ENCODE peak calls at places on chromosomes 1 and 21, in six cellular contexts. O is NCI-H2081, N is type B pancreatic cell, W is AG09319, X is HEK293T, T is left lobe of liver. J is an unnamed sample.

GRCh38 chr1:224499204-224499603 is 64.6 kb upstream of the WDR26 start:
- DNase-seq in T (no peak), O (no peak), X (no peak), N (no peak), W (no peak), J (no peak)

GRCh38 chr1:233019921-233020320 is 69.5 kb downstream of the NTPCR start:
- DNase-seq in T (no peak), O (no peak), X (no peak), N (no peak), W (peak), J (no peak)

GRCh38 chr1:226029093-226029496 is 30.0 kb upstream of the SDE2 start:
- DNase-seq in W (no peak), T (peak), X (no peak), O (no peak), N (no peak), J (no peak)

GRCh38 chr1:47701283-47701682 is 263.4 kb downstream of the FOXD2 start:
- DNase-seq in O (no peak), X (no peak), T (no peak), W (no peak), N (no peak), J (no peak)

GRCh38 chr1:204685236-204686006 is at the start of gene LRRN2:
- DNase-seq in X (peak), N (no peak), O (peak), T (no peak), W (no peak), J (peak)

GRCh38 chr1:67850611-67851075 is 17.4 kb upstream of the GNG12 start:
- DNase-seq in T (peak), W (peak), N (no peak), O (peak), X (peak), J (peak)

GRCh38 chr1:220879509-220880366 is 495 bp downstream of the HLX start:
- DNase-seq in N (no peak), X (peak), O (peak), W (no peak), T (peak), J (peak)

GRCh38 chr1:38140025-38140487 is 93.5 kb upstream of the POU3F1 start:
- DNase-seq in O (no peak), W (no peak), T (no peak), X (no peak), N (no peak), J (no peak)

GRCh38 chr1:164635784-164636729 is 77.1 kb downstream of the PBX1 start:
- DNase-seq in W (no peak), N (no peak), T (peak), X (no peak), O (no peak), J (no peak)

GRCh38 chr1:182764029-182764768 is 25.4 kb upstream of the NPL start:
- DNase-seq in X (no peak), O (no peak), T (no peak), N (no peak), W (no peak), J (no peak)

GRCh38 chr1:228445867-228446584 is 29.4 kb upstream of the TRIM17 start:
- DNase-seq in N (no peak), X (no peak), W (no peak), T (no peak), O (no peak), J (peak)

GRCh38 chr1:12620142-12620865 is 2.3 kb upstream of the DHRS3 start:
- DNase-seq in O (no peak), W (no peak), N (no peak), T (no peak), X (no peak), J (no peak)

GRCh38 chr21:38965910-38966504 is 160.3 kb downstream of the ETS2 start:
- DNase-seq in O (peak), X (no peak), T (peak), N (no peak), W (no peak), J (no peak)

GRCh38 chr1:9010781-9011323 is 15.4 kb downstream of the SLC2A7 start:
- DNase-seq in X (no peak), W (no peak), O (no peak), N (no peak), T (no peak), J (no peak)

GRCh38 chr1:211082824-211083223 is 51.1 kb downstream of the KCNH1 start:
- DNase-seq in X (no peak), N (no peak), W (no peak), T (no peak), O (no peak), J (no peak)

GRCh38 chr1:26129778-26130177 is 18.2 kb downstream of the PDIK1L start:
- DNase-seq in W (no peak), O (no peak), N (no peak), T (no peak), X (no peak), J (no peak)

GRCh38 chr1:29670752-29671151 is 434.4 kb downstream of the PTPRU start:
- DNase-seq in W (no peak), N (no peak), O (no peak), T (peak), X (no peak), J (no peak)

GRCh38 chr21:30408782-30409494 is 13.1 kb downstream of the KRTAP13-1 start:
- DNase-seq in N (no peak), O (peak), X (peak), W (no peak), T (no peak), J (peak)

GRCh38 chr1:93143136-93143535 is 37.1 kb downstream of the TMED5 start:
- DNase-seq in N (no peak), T (no peak), X (no peak), O (no peak), W (no peak), J (no peak)

GRCh38 chr1:64598100-64598571 is 128.2 kb downstream of the CACHD1 start:
- DNase-seq in O (no peak), T (no peak), N (no peak), X (no peak), W (peak), J (peak)

GRCh38 chr1:169601096-169601881 is 15.0 kb upstream of the F5 start:
- DNase-seq in N (no peak), O (peak), T (no peak), W (no peak), X (peak), J (peak)

GRCh38 chr1:18634276-18634675 is 3.6 kb downstream of the PAX7 start:
- DNase-seq in X (no peak), N (no peak), W (no peak), T (no peak), O (no peak), J (no peak)

GRCh38 chr1:59404725-59405124 is 107.8 kb downstream of the FGGY start:
- DNase-seq in X (no peak), O (no peak), W (no peak), T (no peak), N (no peak), J (no peak)

GRCh38 chr1:201895913-201896807 is 7.5 kb downstream of the SHISA4 start:
- DNase-seq in N (peak), W (peak), T (peak), O (peak), X (peak), J (peak)

GRCh38 chr1:217315346-217315745 is 315.5 kb downstream of the GPATCH2 start:
- DNase-seq in N (no peak), O (no peak), W (no peak), X (no peak), T (no peak), J (peak)

GRCh38 chr1:42844592-42845140 is 1.7 kb upstream of the ZNF691 start:
- DNase-seq in N (no peak), W (no peak), T (no peak), O (no peak), X (no peak), J (no peak)

GRCh38 chr1:209249280-209249670 is 334.2 kb upstream of the CAMK1G start:
- DNase-seq in N (no peak), T (no peak), W (no peak), X (no peak), O (no peak), J (no peak)

GRCh38 chr1:110190282-110190929 is 19.7 kb upstream of the KCNC4 start:
- DNase-seq in N (no peak), X (no peak), O (peak), W (no peak), T (peak), J (no peak)

GRCh38 chr1:167532964-167533824 is 14.9 kb upstream of the CD247 start:
- DNase-seq in O (no peak), W (no peak), X (no peak), T (no peak), N (no peak), J (no peak)